ENCODE peak calls at places on chromosomes 2 and 18, in six cellular contexts. R, C, W, M, L and S are unnamed samples.

GRCh38 chr2:180781276-180781675 is 199.1 kb upstream of the UBE2E3 start:
- DNase-seq in R (no peak), W (no peak), M (no peak), L (no peak), C (no peak), S (no peak)

GRCh38 chr2:240141736-240142135 is 1.3 kb upstream of the OTOS start:
- DNase-seq in M (no peak), C (no peak), R (no peak), W (no peak), L (peak), S (no peak)

GRCh38 chr18:50853863-50854271 is 25.1 kb upstream of the ME2 start:
- DNase-seq in R (peak), L (no peak), C (peak), W (peak), M (no peak), S (peak)

GRCh38 chr2:55519908-55520885 is 679 bp downstream of the CFAP36 start:
- DNase-seq in M (peak), L (no peak), W (peak), R (peak), C (peak), S (no peak)

GRCh38 chr2:111617804-111618576 is 266.0 kb downstream of the ANAPC1 start:
- DNase-seq in W (peak), L (peak), M (no peak), C (no peak), R (peak), S (no peak)

GRCh38 chr2:57497489-57498096 is 549.0 kb upstream of the VRK2 start:
- DNase-seq in M (peak), L (no peak), C (peak), R (peak), W (peak), S (peak)

GRCh38 chr2:691825-692224 is 14.6 kb upstream of the TMEM18 start:
- DNase-seq in W (no peak), L (peak), R (no peak), M (no peak), C (no peak), S (no peak)

GRCh38 chr2:236742936-236743622 is 173.5 kb downstream of the ACKR3 start:
- DNase-seq in L (no peak), M (no peak), R (no peak), W (no peak), C (no peak), S (no peak)

GRCh38 chr2:198371902-198372611 is 567.7 kb downstream of the PLCL1 start:
- DNase-seq in C (peak), M (peak), L (no peak), R (no peak), W (no peak), S (no peak)

GRCh38 chr18:48228301-48228715 is 180.9 kb downstream of the ZBTB7C start:
- DNase-seq in W (peak), L (peak), C (peak), M (no peak), R (no peak), S (no peak)

GRCh38 chr2:193900292-193900691 is 1705.6 kb upstream of the TMEFF2 start:
- DNase-seq in R (no peak), C (no peak), M (no peak), L (no peak), W (no peak), S (no peak)

GRCh38 chr18:69992776-69993175 is 45.1 kb upstream of the CD226 start:
- DNase-seq in M (no peak), L (no peak), R (no peak), C (peak), W (no peak), S (no peak)

GRCh38 chr2:165743442-165743841 is 50.6 kb downstream of the GALNT3 start:
- DNase-seq in R (no peak), C (no peak), W (no peak), L (no peak), M (peak), S (no peak)

GRCh38 chr18:12422936-12423335 is 15.2 kb downstream of the PRELID3A start:
- DNase-seq in W (no peak), M (no peak), C (no peak), L (no peak), R (peak), S (no peak)

GRCh38 chr18:23337599-23338444 is 115.3 kb upstream of the RIOK3 start:
- DNase-seq in W (no peak), M (no peak), C (peak), L (no peak), R (no peak), S (no peak)

GRCh38 chr18:62070306-62070705 is 116.5 kb downstream of the PIGN start:
- DNase-seq in R (no peak), M (no peak), W (no peak), C (no peak), L (no peak), S (no peak)

GRCh38 chr2:198116652-198117175 is 312.3 kb downstream of the PLCL1 start:
- DNase-seq in M (no peak), L (no peak), R (no peak), W (no peak), C (no peak), S (no peak)

GRCh38 chr2:54665436-54665856 is 58.0 kb upstream of the EML6 start:
- DNase-seq in W (peak), C (peak), L (no peak), R (peak), M (peak), S (peak)

GRCh38 chr2:98444436-98445166 is at the start of gene INPP4A:
- DNase-seq in L (peak), M (peak), R (peak), W (peak), C (peak), S (no peak)

GRCh38 chr18:21105936-21106335 is 5.7 kb downstream of the ROCK1 start:
- DNase-seq in L (no peak), W (no peak), C (no peak), R (no peak), M (no peak), S (no peak)

GRCh38 chr18:34821669-34822210 is 111.6 kb downstream of the DTNA start:
- DNase-seq in L (no peak), M (no peak), R (no peak), C (no peak), W (no peak), S (no peak)
- TF ChIP-seq CTCF in L (no peak), M (no peak), R (peak), C (no peak), W (no peak), S (peak)

GRCh38 chr2:5230879-5231278 is 461.3 kb upstream of the SOX11 start:
- DNase-seq in L (no peak), W (no peak), M (no peak), C (no peak), R (no peak), S (no peak)

GRCh38 chr2:5230443-5230842 is 461.7 kb upstream of the SOX11 start:
- DNase-seq in M (no peak), L (no peak), R (no peak), C (no peak), W (no peak), S (no peak)

GRCh38 chr2:5234563-5234962 is 457.6 kb upstream of the SOX11 start:
- DNase-seq in L (no peak), C (no peak), M (no peak), W (no peak), R (no peak), S (no peak)

GRCh38 chr2:5231287-5231686 is 460.9 kb upstream of the SOX11 start:
- DNase-seq in L (no peak), R (no peak), C (no peak), M (no peak), W (no peak), S (no peak)

DNA sequence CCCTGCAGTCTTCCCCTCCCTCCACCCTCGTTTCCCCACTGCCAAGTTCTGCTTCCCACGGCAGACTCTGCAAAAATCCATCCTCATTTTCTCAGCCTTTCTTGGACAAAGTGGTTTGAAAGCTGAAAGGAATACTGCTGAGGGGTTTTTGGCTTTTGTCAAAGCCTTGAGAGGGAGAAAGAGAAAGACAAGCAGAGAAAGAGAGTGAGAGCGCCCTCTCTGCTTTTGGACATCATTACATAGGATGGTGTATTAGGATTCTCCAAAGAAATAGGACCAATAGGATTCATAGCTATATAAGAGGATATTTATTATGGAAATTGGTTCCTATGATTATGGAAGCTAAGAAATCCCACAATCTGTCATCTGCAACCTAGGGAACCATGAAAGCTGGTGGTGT is 455.9 kb upstream of the SOX11 start:
- DNase-seq in M (no peak), W (no peak), R (no peak), L (no peak), C (no peak), S (no peak)
- TF ChIP-seq CTCF in M (no peak), W (no peak), R (no peak), L (no peak), C (no peak), S (peak)

DNA sequence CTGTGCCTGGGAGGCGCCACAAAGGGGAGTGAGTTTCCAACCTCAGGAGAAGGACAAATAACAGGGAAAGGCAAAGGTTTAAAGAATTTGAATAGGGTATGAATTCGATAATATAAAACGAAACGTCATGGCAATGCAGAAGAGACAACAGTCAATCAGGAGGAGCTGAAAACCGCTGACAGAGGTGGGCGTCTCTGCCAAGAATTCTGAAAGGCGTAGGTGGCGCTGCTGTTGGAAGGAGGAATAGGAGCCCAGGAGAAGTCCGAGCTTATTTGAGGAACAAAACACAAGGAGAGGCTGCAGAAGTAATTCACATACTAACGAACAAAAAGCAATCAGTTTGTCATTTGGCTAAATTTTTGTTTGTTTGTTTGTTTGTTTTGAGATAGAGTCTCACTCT is 485.8 kb upstream of the POU3F3 start:
- DNase-seq in M (no peak), C (no peak), L (no peak), R (no peak), W (no peak), S (no peak)
- TF ChIP-seq CTCF in M (no peak), C (no peak), L (no peak), R (no peak), W (no peak), S (peak)

GRCh38 chr2:108165750-108166149 is 74.0 kb upstream of the SULT1C3 start:
- DNase-seq in C (no peak), R (no peak), W (no peak), M (no peak), L (no peak), S (no peak)

GRCh38 chr2:108171652-108172051 is 68.1 kb upstream of the SULT1C3 start:
- DNase-seq in C (peak), M (no peak), R (no peak), W (no peak), L (no peak), S (no peak)

DNA sequence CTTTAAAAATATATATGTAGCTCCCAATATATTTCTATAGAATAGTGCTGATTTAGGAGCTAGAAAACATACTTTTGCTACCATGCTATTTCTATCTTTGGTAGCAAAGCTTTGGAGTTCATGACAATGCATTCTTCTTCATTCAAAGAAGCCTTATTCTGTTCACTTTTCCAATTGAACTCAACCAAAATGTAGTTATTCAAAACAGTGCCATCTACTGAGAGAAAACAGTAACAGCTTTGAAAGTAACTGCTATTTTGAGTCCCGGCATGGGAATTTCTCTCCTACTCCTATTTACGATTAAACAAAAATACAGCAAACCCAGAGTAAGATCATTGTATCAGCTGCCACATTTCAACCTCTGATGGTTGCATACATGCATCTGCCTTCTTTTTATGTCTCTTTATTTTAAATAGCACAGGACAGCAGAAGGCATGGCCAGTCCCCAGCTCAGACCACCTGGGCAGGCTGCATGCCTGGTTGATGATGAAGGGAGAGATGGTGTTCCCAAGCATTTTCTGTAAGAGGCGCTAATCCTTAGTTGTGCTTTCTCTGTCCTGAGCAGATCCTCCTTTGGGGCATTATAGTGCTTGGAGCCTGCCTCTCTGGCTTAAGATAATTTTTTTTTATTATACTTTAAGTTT is 69.7 kb upstream of the SULT1C3 start:
- DNase-seq in W (no peak), C (peak), L (no peak), M (peak), R (no peak), S (no peak)
- TF ChIP-seq CTCF in W (no peak), C (peak), L (peak), M (no peak), R (peak), S (peak)

GRCh38 chr2:182298456-182298855 is 128.4 kb downstream of the PDE1A start:
- DNase-seq in L (no peak), R (no peak), C (no peak), M (no peak), W (no peak), S (no peak)

GRCh38 chr2:182302972-182303371 is 123.9 kb downstream of the PDE1A start:
- DNase-seq in R (no peak), M (no peak), L (no peak), C (no peak), W (no peak), S (no peak)

GRCh38 chr2:182300603-182301002 is 126.2 kb downstream of the PDE1A start:
- DNase-seq in M (no peak), C (peak), R (no peak), L (no peak), W (no peak), S (no peak)

GRCh38 chr2:182302174-182302573 is 124.7 kb downstream of the PDE1A start:
- DNase-seq in L (no peak), W (no peak), M (no peak), C (no peak), R (no peak), S (no peak)

GRCh38 chr2:182301093-182301492 is 125.7 kb downstream of the PDE1A start:
- DNase-seq in C (peak), R (no peak), W (no peak), L (no peak), M (no peak), S (no peak)
- TF ChIP-seq CTCF in C (peak), R (no peak), W (no peak), L (no peak), M (no peak), S (no peak)

DNA sequence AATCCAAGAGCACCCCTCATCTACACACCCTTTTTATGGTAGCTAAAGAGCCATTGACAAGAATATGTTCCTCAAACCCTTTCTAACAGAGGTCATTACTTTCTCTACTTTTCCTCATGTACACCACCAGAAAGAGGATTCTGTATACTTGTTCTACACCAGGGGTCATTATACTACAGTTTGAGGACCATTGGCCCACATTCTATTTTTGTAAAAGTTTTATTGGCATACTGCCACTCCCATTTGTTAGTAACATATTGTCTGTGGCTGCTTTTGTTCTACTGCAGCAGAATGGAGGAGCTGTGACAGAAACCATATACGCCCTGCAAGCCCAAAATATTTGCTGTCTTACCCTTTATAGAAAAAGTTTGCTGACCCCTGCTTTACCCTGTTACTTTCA is 14.3 kb downstream of the HTR2B start:
- DNase-seq in M (no peak), R (no peak), L (no peak), W (no peak), C (no peak), S (no peak)
- TF ChIP-seq CTCF in M (no peak), R (no peak), L (peak), W (no peak), C (no peak), S (no peak)

DNA sequence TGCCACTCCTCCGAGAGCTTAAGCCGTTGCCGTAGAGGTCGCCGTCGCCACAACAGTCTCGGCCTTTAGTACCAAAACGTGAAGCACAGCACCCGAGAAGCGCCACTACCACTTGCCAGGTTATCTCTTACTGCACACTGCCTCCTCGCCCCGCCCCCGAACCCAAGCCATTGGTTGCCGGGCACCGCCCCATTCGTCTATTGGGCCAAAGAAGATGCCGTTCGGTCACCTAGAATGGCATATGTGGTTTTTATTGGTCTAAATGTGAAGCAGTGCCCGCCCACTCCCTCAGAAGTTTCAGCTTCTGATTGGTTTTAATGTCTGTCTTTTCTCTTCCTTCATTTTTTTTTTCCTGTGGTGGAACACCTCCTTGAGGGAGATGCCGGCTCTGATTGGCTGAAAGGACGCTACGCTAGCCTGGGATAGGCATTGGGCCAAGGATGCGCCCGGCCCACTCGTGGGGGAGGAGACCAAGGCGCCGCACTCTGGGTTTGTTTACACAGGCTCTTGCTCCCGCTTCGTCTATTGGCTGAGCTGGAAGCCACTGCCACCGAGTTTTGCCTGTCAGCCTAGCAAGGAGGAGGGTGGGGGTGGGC is at the start of gene PAIP2B:
- DNase-seq in L (peak), R (peak), M (peak), C (peak), W (peak), S (peak)
- TF ChIP-seq CTCF in L (no peak), R (no peak), M (no peak), C (no peak), W (no peak), S (no peak)

GRCh38 chr18:63320041-63320689 is 596 bp upstream of the BCL2 start:
- DNase-seq in M (peak), R (peak), C (peak), W (peak), L (peak), S (no peak)
- TF ChIP-seq CTCF in M (no peak), R (no peak), C (no peak), W (no peak), L (peak), S (peak)

GRCh38 chr2:234500394-234501006 is 3.6 kb upstream of the ARL4C start:
- DNase-seq in C (peak), M (peak), W (peak), R (peak), L (peak), S (no peak)
- TF ChIP-seq CTCF in C (peak), M (peak), W (no peak), R (peak), L (peak), S (peak)